ENCODE peak calls at places on chromosomes 13 and 19, in seven cellular contexts. Y is activated CD4-positive, alpha-beta T cell treated with anti-CD3 and anti-CD28 coated beads for 24 hours; U is stimulated activated naive CD8-positive, alpha-beta T cell treated with anti-CD3 and anti-CD28 coated beads, Interleukin-15, amount 100 ng/mL, for 72 hours; N is T-helper 1 cell; L is LoVo; E is stimulated activated CD4-positive, alpha-beta T cell treated with anti-CD3 and anti-CD28 coated beads, Interleukin-12 subunit alpha, Interleukin-12 subunit beta, amount 100 ng/mL, for 4 hours; A is CD8-positive, alpha-beta T cell. M is an unnamed sample.

GRCh38 chr13:59360108-59360507 is 803.6 kb downstream of the DIAPH3 start:
- DNase-seq in E (no peak), L (no peak), N (no peak), A (no peak), Y (no peak), U (no peak), M (no peak)

GRCh38 chr13:73973156-73973555 is 161.0 kb downstream of the KLF12 start:
- DNase-seq in A (no peak), L (no peak), U (no peak), E (no peak), Y (no peak), N (no peak), M (no peak)

GRCh38 chr13:109790951-109791605 is 4.7 kb upstream of the IRS2 start:
- DNase-seq in A (peak), Y (no peak), N (no peak), U (no peak), E (no peak), L (peak), M (peak)

GRCh38 chr19:1941146-1942077 is at the start of gene CSNK1G2:
- DNase-seq in E (peak), A (no peak), L (no peak), N (no peak), Y (peak), U (peak), M (no peak)

GRCh38 chr13:113962386-113962785 is 11.5 kb downstream of the C13orf46 start:
- DNase-seq in E (no peak), Y (no peak), L (no peak), A (no peak), N (no peak), U (no peak), M (no peak)

GRCh38 chr13:91228940-91229339 is 118.5 kb upstream of the MIR17HG start:
- DNase-seq in A (no peak), U (no peak), N (no peak), E (no peak), Y (no peak), L (no peak), M (no peak)

GRCh38 chr13:98416408-98416807 is 160.5 kb downstream of the STK24 start:
- DNase-seq in N (no peak), L (peak), A (no peak), Y (no peak), U (no peak), E (no peak), M (peak)

GRCh38 chr13:98267080-98267912 is 90.2 kb upstream of the RNF113B start:
- DNase-seq in N (no peak), U (no peak), Y (no peak), E (no peak), A (no peak), L (no peak), M (peak)

GRCh38 chr19:3565177-3565576 is 7.6 kb upstream of the HMG20B start:
- DNase-seq in A (no peak), N (no peak), L (no peak), Y (no peak), E (no peak), U (no peak), M (no peak)

GRCh38 chr19:51808333-51808986 is 13.5 kb downstream of the FPR3 start:
- DNase-seq in A (no peak), N (no peak), U (no peak), L (no peak), Y (no peak), E (no peak), M (peak)

GRCh38 chr19:40363128-40363527 is 14.6 kb downstream of the PLD3 start:
- DNase-seq in U (no peak), N (no peak), L (no peak), A (no peak), Y (no peak), E (no peak), M (peak)

GRCh38 chr13:59664586-59664985 is 499.1 kb downstream of the DIAPH3 start:
- DNase-seq in U (no peak), A (no peak), Y (no peak), L (no peak), N (no peak), E (no peak), M (no peak)

GRCh38 chr13:32850311-32851052 is 165.7 kb upstream of the KL start:
- DNase-seq in U (no peak), Y (no peak), A (no peak), L (no peak), N (no peak), E (no peak), M (no peak)

GRCh38 chr13:98509271-98510155 is 67.4 kb downstream of the STK24 start:
- DNase-seq in L (peak), N (no peak), U (peak), E (no peak), A (peak), Y (no peak), M (peak)

GRCh38 chr13:111957913-111958450 is 109.0 kb upstream of the SOX1 start:
- DNase-seq in N (no peak), Y (no peak), L (no peak), U (no peak), A (no peak), E (no peak), M (no peak)

GRCh38 chr19:20167020-20167644 is at the start of gene ZNF486:
- DNase-seq in U (peak), A (peak), Y (peak), L (no peak), E (peak), N (peak), M (no peak)

GRCh38 chr13:64446372-64446771 is 2783.8 kb downstream of the PCDH9 start:
- DNase-seq in A (no peak), N (no peak), U (no peak), L (no peak), E (no peak), Y (no peak), M (peak)

GRCh38 chr19:40472516-40472915 is 5.7 kb downstream of the SPTBN4 start:
- DNase-seq in Y (no peak), E (no peak), A (no peak), N (no peak), U (no peak), L (no peak), M (no peak)

GRCh38 chr13:30346159-30346788 is 38.9 kb upstream of the KATNAL1 start:
- DNase-seq in L (no peak), A (peak), Y (peak), N (peak), U (peak), E (peak), M (no peak)

GRCh38 chr13:87810920-87811344 is 139.8 kb downstream of the SLITRK5 start:
- DNase-seq in E (no peak), U (no peak), N (no peak), Y (no peak), L (no peak), A (no peak), M (no peak)

GRCh38 chr13:105914637-105915036 is 620.8 kb downstream of the EFNB2 start:
- DNase-seq in U (no peak), N (no peak), Y (no peak), E (no peak), L (no peak), A (no peak), M (no peak)

GRCh38 chr13:79501538-79502232 is 20.7 kb downstream of the NDFIP2 start:
- DNase-seq in Y (no peak), E (no peak), L (no peak), A (no peak), U (no peak), N (no peak), M (no peak)

GRCh38 chr19:1590641-1591397 is 1.8 kb downstream of the MBD3 start:
- DNase-seq in U (no peak), A (no peak), E (peak), L (no peak), N (no peak), Y (no peak), M (peak)

GRCh38 chr19:49409441-49410029 is 13.7 kb downstream of the PTH2 start:
- DNase-seq in Y (no peak), U (no peak), N (no peak), L (no peak), E (no peak), A (no peak), M (no peak)

GRCh38 chr13:91165758-91166157 is 181.7 kb upstream of the MIR17HG start:
- DNase-seq in E (no peak), A (no peak), L (no peak), Y (no peak), N (no peak), U (no peak), M (no peak)

GRCh38 chr19:362154-362553 is 17.6 kb upstream of the MIER2 start:
- DNase-seq in U (peak), N (no peak), E (no peak), L (no peak), Y (no peak), A (no peak), M (no peak)

GRCh38 chr13:37414667-37415066 is 183.9 kb downstream of the POSTN start:
- DNase-seq in Y (no peak), L (no peak), U (no peak), A (no peak), E (no peak), N (no peak), M (no peak)

GRCh38 chr19:45598267-45599011 is 3.6 kb downstream of the GPR4 start:
- DNase-seq in Y (no peak), U (no peak), N (no peak), L (no peak), E (no peak), A (no peak), M (no peak)

GRCh38 chr13:35514801-35515502 is 38.5 kb upstream of the MAB21L1 start:
- DNase-seq in Y (no peak), N (no peak), L (no peak), E (no peak), A (no peak), U (no peak), M (no peak)

GRCh38 chr13:104442541-104442940 is 1376.3 kb upstream of the SLC10A2 start:
- DNase-seq in A (no peak), L (no peak), Y (no peak), E (no peak), U (no peak), N (no peak), M (no peak)

GRCh38 chr19:12648088-12648487 is 18.5 kb downstream of the MAN2B1 start:
- DNase-seq in E (no peak), N (no peak), Y (no peak), U (no peak), L (no peak), A (no peak), M (no peak)

GRCh38 chr19:32252333-32252669 is 93.1 kb upstream of the ZNF507 start:
- DNase-seq in N (no peak), Y (no peak), L (no peak), A (no peak), U (no peak), E (no peak), M (no peak)

GRCh38 chr13:33644607-33645543 is 173.1 kb upstream of the RFC3 start:
- DNase-seq in U (no peak), E (no peak), N (no peak), Y (no peak), L (no peak), A (no peak), M (no peak)

GRCh38 chr13:78679329-78679728 is 20.4 kb upstream of the OBI1 start:
- DNase-seq in N (no peak), U (no peak), Y (no peak), A (no peak), E (no peak), L (no peak), M (no peak)

GRCh38 chr13:76293751-76294150 is 592.5 kb downstream of the KCTD12 start:
- DNase-seq in E (no peak), L (no peak), Y (no peak), A (no peak), U (no peak), N (no peak), M (no peak)

GRCh38 chr13:23411706-23412105 is 21.8 kb downstream of the SACS start:
- DNase-seq in E (no peak), L (no peak), N (no peak), A (no peak), Y (no peak), U (no peak), M (no peak)

GRCh38 chr13:31043891-31044657 is 111.6 kb downstream of the TEX26 start:
- DNase-seq in E (peak), N (peak), L (peak), A (peak), U (peak), Y (peak), M (peak)

M was measured in HT-29.